ENCODE peak calls at places on chromosomes 12 and 14, in five cellular contexts. R is H1, K is HepG2, I is GM12878, M is K562. J is an unnamed sample.

GRCh38 chr12:104011265-104011664 is 38.7 kb downstream of the GLT8D2 start:
- DNase-seq in R (no peak), K (no peak), I (no peak), M (no peak), J (no peak)

GRCh38 chr14:92022036-92022435 is 17.8 kb downstream of the TRIP11 start:
- DNase-seq in R (no peak), K (no peak), I (no peak), M (no peak), J (no peak)

GRCh38 chr12:32217354-32218310 is 111.0 kb downstream of the BICD1 start:
- DNase-seq in R (no peak), K (no peak), I (no peak), M (no peak), J (no peak)

GRCh38 chr12:57627504-57628279 is 5.3 kb downstream of the B4GALNT1 start:
- DNase-seq in R (no peak), K (no peak), I (no peak), M (no peak), J (peak)

GRCh38 chr12:109277899-109278762 is 31.0 kb downstream of the FOXN4 start:
- DNase-seq in R (no peak), K (peak), I (no peak), M (no peak), J (no peak)

GRCh38 chr12:99087278-99087677 is 442.2 kb downstream of the APAF1 start:
- DNase-seq in R (peak), K (no peak), I (no peak), M (no peak), J (peak)

GRCh38 chr14:35669782-35670181 is 135.8 kb downstream of the INSM2 start:
- DNase-seq in R (no peak), K (no peak), I (no peak), M (no peak), J (no peak)

GRCh38 chr14:31897581-31898186 is 179.4 kb upstream of the ARHGAP5 start:
- DNase-seq in R (no peak), K (no peak), I (no peak), M (no peak), J (no peak)

GRCh38 chr14:105495101-105495989 is 4.3 kb downstream of the TEDC1 start:
- DNase-seq in R (no peak), K (no peak), I (no peak), M (no peak), J (no peak)

GRCh38 chr12:67669925-67670631 is 21.5 kb downstream of the DYRK2 start:
- DNase-seq in R (no peak), K (no peak), I (no peak), M (no peak), J (no peak)

GRCh38 chr14:24688030-24688658 is 54.2 kb upstream of the GZMB start:
- DNase-seq in R (no peak), K (no peak), I (no peak), M (peak), J (no peak)

GRCh38 chr12:132530851-132531250 is 40.9 kb downstream of the FBRSL1 start:
- DNase-seq in R (no peak), K (no peak), I (no peak), M (no peak), J (no peak)

GRCh38 chr14:82776958-82777357 is 1243.3 kb upstream of the SEL1L start:
- DNase-seq in R (no peak), K (no peak), I (no peak), M (no peak), J (no peak)

GRCh38 chr14:61528591-61529021 is 166.7 kb upstream of the HIF1A start:
- DNase-seq in R (no peak), K (no peak), I (no peak), M (no peak), J (no peak)

GRCh38 chr12:18165889-18166288 is 75.9 kb upstream of the RERGL start:
- DNase-seq in R (no peak), K (no peak), I (no peak), M (no peak), J (no peak)

GRCh38 chr12:125610292-125610691 is 545.1 kb downstream of the AACS start:
- DNase-seq in R (no peak), K (no peak), I (no peak), M (no peak), J (no peak)

GRCh38 chr14:61925043-61925442 is 162.8 kb downstream of the SNAPC1 start:
- DNase-seq in R (no peak), K (peak), I (no peak), M (no peak), J (peak)

GRCh38 chr12:13102481-13103195 is 829 bp downstream of the GSG1 start:
- DNase-seq in R (no peak), K (no peak), I (no peak), M (no peak), J (no peak)

GRCh38 chr14:69154779-69155178 is 1.9 kb upstream of the DCAF5 start:
- DNase-seq in R (no peak), K (peak), I (no peak), M (no peak), J (peak)

GRCh38 chr14:66443785-66444184 is 42.4 kb upstream of the CCDC196 start:
- DNase-seq in R (no peak), K (no peak), I (no peak), M (no peak), J (no peak)
- TF ChIP-seq CREB1 in R (no peak), K (no peak), I (no peak), M (no peak), J (no peak)

GRCh38 chr12:50041461-50041860 is 15.9 kb upstream of the ASIC1 start:
- DNase-seq in R (no peak), K (no peak), I (no peak), M (no peak), J (no peak)

GRCh38 chr12:50040657-50041056 is 15.4 kb upstream of the RACGAP1 start:
- DNase-seq in R (no peak), K (no peak), I (no peak), M (no peak), J (no peak)

GRCh38 chr12:50041962-50042361 is 15.4 kb upstream of the ASIC1 start:
- DNase-seq in R (no peak), K (no peak), I (no peak), M (peak), J (no peak)

GRCh38 chr12:50042693-50043092 is 14.7 kb upstream of the ASIC1 start:
- DNase-seq in R (no peak), K (no peak), I (no peak), M (no peak), J (no peak)

GRCh38 chr12:50039151-50039835 is 14.0 kb upstream of the RACGAP1 start:
- DNase-seq in R (peak), K (peak), I (no peak), M (peak), J (peak)
- H2AFZ ChIP-seq in R (no peak), K (no peak), I (no peak), M (no peak), J (peak)

GRCh38 chr12:48858043-48858442 is 6.1 kb upstream of the DDX23 start:
- DNase-seq in R (no peak), K (no peak), I (no peak), M (no peak), J (no peak)
- TF ChIP-seq CREB1 in R (no peak), K (no peak), I (no peak), M (no peak), J (no peak)

GRCh38 chr14:30560581-30560980 is 1.6 kb downstream of the G2E3 start:
- DNase-seq in R (no peak), K (no peak), I (no peak), M (no peak), J (no peak)

GRCh38 chr14:30558675-30559555 is at the start of gene G2E3:
- DNase-seq in R (peak), K (peak), I (peak), M (peak), J (peak)

GRCh38 chr14:30558362-30558674 is 640 bp upstream of the G2E3 start:
- DNase-seq in R (no peak), K (no peak), I (no peak), M (no peak), J (no peak)

GRCh38 chr14:30564235-30564867 is 5.4 kb downstream of the G2E3 start:
- DNase-seq in R (no peak), K (no peak), I (no peak), M (no peak), J (no peak)

DNA sequence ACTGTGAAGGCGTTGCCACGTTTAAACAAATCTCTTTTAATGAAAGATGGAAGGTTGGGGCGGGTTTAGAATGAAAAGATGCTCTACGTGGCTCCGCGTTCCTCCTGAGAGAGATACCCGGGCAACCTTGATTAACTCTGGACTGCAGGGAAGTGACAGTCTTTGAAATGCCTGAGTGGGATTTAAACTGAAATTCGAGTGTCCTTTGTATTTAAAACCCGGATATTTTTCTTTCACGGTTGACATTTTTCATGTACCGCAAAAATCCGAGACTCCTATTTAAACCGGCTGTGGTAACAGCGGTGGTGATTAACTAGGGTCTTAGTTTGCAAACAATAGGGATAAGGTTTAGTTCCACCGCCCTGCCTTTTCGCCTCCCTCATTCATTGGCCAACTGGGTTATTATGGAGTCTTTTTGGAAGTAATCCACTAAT is 697 bp downstream of the G2E3 start:
- DNase-seq in R (no peak), K (peak), I (no peak), M (no peak), J (peak)
- H2AFZ ChIP-seq in R (no peak), K (peak), I (peak), M (peak), J (peak)

GRCh38 chr14:39665084-39665483 is 232.9 kb upstream of the FBXO33 start:
- DNase-seq in R (no peak), K (no peak), I (no peak), M (no peak), J (no peak)
- TF ChIP-seq CREB1 in R (no peak), K (no peak), I (peak), M (no peak), J (no peak)

GRCh38 chr14:22474730-22475351 is 114.2 kb downstream of the DAD1 start:
- DNase-seq in R (no peak), K (no peak), I (no peak), M (no peak), J (no peak)
- H2AFZ ChIP-seq in R (no peak), K (no peak), I (peak), M (no peak), J (no peak)

DNA sequence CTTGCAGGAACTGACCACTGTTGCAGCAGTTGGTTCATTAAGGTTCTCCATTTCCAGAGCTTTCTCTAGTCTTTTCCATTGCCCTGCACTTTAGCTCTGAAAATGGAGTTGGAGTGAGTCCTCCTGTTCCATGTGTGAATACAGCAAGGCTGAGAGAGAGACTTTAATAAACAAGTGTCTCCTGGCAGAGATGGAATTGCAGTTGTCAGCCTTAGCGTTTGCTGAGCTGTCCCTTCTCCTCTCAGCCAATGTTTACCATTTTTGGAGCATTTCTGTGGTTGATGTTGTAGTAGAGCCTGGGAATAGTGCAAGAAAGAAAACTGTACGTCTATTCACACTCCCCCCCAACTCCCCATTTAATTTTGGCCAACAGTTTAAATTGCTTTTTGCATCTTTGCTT is 7.5 kb upstream of the MANSC4 start:
- DNase-seq in R (no peak), K (no peak), I (no peak), M (no peak), J (no peak)
- TF ChIP-seq CREB1 in R (no peak), K (no peak), I (no peak), M (no peak), J (no peak)